ENCODE peak calls at places on chromosomes 16 and 17, in eight cellular contexts. B is esophagus squamous epithelium, T is body of pancreas, X is heart left ventricle, Z is choroid plexus epithelial cell, A is fibroblast of mammary gland, R is lower leg skin, E is vagina. M is an unnamed sample.

GRCh38 chr16:15052747-15053476 is 3.0 kb downstream of the NTAN1 start:
- DNase-seq in B (no peak), T (no peak), X (no peak), Z (no peak), A (peak; percentile 43), R (no peak), E (no peak), M (peak; percentile 25)

GRCh38 chr17:78147315-78147998 is 1.3 kb downstream of the C17orf99 start:
- DNase-seq in B (no peak), T (peak; percentile 83), X (no peak), Z (no peak), A (no peak), R (no peak), E (no peak), M (no peak)

GRCh38 chr17:40520991-40521453 is 19.6 kb upstream of the TNS4 start:
- DNase-seq in B (no peak), T (no peak), X (peak; percentile 9), Z (no peak), A (no peak), R (no peak), E (no peak), M (no peak)

GRCh38 chr16:50778284-50779163 is 36.6 kb downstream of the CYLD start:
- DNase-seq in B (no peak), T (no peak), X (no peak), Z (no peak), A (no peak), R (no peak), E (no peak), M (no peak)

GRCh38 chr17:40346768-40347154 is 17.8 kb downstream of the GJD3 start:
- DNase-seq in B (no peak), T (no peak), X (no peak), Z (no peak), A (no peak), R (no peak), E (no peak), M (no peak)

GRCh38 chr16:4700380-4700996 is 7.1 kb downstream of the NUDT16L1 start:
- DNase-seq in B (no peak), T (no peak), X (no peak), Z (no peak), A (no peak), R (no peak), E (no peak), M (no peak)

GRCh38 chr17:18043491-18043890 is 4.3 kb downstream of the GID4 start:
- DNase-seq in B (no peak), T (no peak), X (no peak), Z (peak; percentile 53), A (peak; percentile 37), R (no peak), E (no peak), M (no peak)

GRCh38 chr16:85238233-85238647 is 126.0 kb upstream of the CIBAR2 start:
- DNase-seq in B (no peak), T (peak; percentile 38), X (no peak), Z (peak; percentile 95), A (peak; percentile 84), R (no peak), E (no peak), M (peak; percentile 93)

GRCh38 chr17:6079960-6080359 is 9.8 kb downstream of the WSCD1 start:
- DNase-seq in B (no peak), T (no peak), X (no peak), Z (no peak), A (no peak), R (no peak), E (no peak), M (no peak)

GRCh38 chr17:45432405-45433113 is at the start of gene ARHGAP27:
- DNase-seq in B (no peak), T (peak; percentile 35), X (peak; percentile 81), Z (peak; percentile 22), A (peak; percentile 10), R (peak; percentile 59), E (no peak), M (no peak)

GRCh38 chr17:1929896-1930750 is 95.0 kb downstream of the RTN4RL1 start:
- DNase-seq in B (no peak), T (no peak), X (no peak), Z (no peak), A (no peak), R (no peak), E (no peak), M (no peak)

GRCh38 chr17:78971764-78972506 is 7.8 kb downstream of the LGALS3BP start:
- DNase-seq in B (no peak), T (no peak), X (no peak), Z (no peak), A (no peak), R (no peak), E (no peak), M (no peak)

GRCh38 chr16:88633684-88634140 is 4.7 kb upstream of the IL17C start:
- DNase-seq in B (no peak), T (peak; percentile 45), X (peak; percentile 40), Z (peak; percentile 44), A (peak; percentile 36), R (no peak), E (no peak), M (no peak)

GRCh38 chr16:11128211-11129123 is 127.5 kb downstream of the SOCS1 start:
- DNase-seq in B (no peak), T (no peak), X (peak; percentile 87), Z (peak; percentile 51), A (peak; percentile 84), R (no peak), E (no peak), M (peak; percentile 73)

GRCh38 chr17:60087882-60088669 is 9.4 kb upstream of the HEATR6 start:
- DNase-seq in B (no peak), T (peak; percentile 78), X (no peak), Z (peak; percentile 97), A (peak; percentile 50), R (no peak), E (no peak), M (peak; percentile 67)

GRCh38 chr17:65956814-65957213 is 235.1 kb downstream of the CEP112 start:
- DNase-seq in B (no peak), T (no peak), X (no peak), Z (peak; percentile 67), A (no peak), R (no peak), E (no peak), M (no peak)

DNA sequence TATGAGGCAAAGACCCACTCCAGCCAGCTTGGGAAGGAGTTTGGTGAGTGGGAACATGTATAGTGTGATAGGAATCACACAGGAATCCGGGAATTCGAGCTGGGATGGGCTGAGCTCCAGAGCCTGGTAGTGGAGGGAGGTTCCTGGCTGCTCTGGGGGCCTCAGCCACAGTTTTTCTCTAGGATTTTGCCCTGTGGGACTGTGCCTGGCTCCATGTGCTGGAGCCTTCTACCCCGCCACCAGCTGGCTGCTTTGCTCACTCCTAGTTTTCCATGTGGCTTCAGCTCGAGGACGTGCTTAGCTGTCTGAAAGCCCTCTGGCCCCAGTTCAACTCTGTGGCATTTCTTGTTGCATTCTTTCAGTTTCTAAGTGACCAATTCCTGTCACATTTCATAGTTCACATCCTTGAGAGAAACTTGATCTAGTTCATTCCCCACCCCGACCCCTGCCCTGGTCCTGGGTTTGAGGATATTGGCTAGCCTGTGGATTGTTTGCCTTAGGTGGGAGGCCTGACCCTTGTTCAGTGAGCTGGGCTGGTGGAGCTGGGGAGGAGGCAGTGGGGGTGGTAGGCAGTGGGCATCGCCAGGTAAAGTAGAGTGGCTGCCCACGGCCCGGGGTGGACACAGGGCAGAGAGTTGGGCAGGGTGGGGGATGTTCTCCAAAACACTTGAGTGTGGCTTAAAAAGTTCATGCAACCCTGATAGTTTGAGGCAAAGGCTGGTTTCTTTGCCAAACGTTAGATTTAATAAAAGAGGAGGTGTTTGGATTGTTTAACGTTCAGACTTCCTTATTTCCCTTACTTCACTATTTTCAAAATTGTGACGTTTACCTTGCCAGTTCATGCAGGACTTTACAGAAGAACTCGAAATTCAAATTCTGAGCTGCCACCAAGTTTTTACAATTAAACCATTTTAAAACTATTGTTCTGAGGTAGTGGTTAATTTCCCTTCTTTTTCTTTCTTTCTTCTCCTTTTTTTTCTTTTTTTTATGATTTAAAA is 5.2 kb downstream of the SEC14L1 start:
- DNase-seq in B (no peak), T (peak; percentile 84), X (peak; percentile 72), Z (peak; percentile 88), A (peak; percentile 71), R (peak; percentile 59), E (no peak), M (peak; percentile 92)
- TF ChIP-seq CTCF in B (no peak), T (no peak), X (peak; percentile 26), Z (peak; percentile 55), A (peak; percentile 23), R (no peak), E (no peak), M (peak; percentile 53)

DNA sequence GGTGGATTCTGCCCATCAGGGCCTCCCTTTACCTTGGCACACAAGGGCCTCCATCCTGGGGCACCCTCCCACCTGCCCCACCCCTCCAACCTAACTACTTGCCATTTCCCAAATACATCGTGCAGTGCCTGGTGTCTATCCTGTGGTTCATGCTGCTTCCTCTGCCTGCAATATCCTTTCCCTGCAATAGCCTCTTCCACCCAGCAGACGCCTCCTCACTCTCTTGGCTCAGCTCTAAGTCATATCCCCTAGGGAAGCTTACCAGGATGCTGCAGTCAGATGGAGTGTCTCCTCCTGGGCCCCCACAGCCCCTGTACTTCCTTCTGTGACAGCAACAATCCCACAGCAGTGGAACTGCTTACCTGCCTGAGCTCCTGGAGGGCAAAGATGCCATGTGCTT is 36.7 kb downstream of the CCDC182 start:
- DNase-seq in B (no peak), T (no peak), X (no peak), Z (peak; percentile 20), A (peak; percentile 41), R (no peak), E (peak; percentile 61), M (no peak)
- H3K4me3 ChIP-seq in B (no peak overlapping the region), T (no peak overlapping the region), X (no peak overlapping the region), Z (no peak overlapping the region), A (no peak overlapping the region), R (no peak overlapping the region), E (no peak overlapping the region), M (no peak overlapping the region)

DNA sequence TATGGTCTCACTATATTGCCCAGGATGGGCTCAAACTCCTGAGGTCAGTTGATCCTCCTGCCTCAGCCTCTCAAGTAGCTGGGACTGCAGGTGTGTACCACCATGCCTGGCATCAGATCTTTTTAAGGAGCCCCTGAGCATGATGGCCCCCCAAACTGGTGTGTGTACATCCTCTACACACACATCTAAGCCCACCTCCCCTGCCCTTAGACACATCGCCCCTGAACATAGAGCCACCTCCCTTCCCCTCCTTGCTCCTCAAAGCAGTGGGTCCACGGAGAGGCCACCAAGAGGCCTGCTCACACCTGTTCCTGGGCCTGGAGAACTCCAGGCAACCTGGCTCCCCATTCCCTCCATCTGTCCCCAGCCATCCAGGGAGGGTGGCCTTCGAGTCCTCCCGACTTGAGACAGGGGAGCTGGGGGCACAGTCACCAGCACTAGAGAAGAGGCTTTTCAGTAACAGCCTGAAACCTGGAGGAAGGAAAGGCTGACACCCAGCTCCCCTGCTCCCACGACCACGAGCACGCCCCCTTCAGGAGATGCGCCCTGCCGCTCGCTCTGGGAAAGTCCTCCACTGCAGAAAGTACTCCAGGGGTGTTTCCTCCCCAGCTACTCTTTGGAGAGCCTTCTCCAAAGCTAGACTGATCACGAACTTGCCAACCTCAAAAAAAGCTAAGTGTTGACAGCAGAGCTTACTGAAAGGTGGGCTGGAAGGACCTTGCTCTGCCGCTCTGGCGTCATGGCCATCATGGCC is 12.6 kb upstream of the PRR29 start:
- DNase-seq in B (no peak), T (no peak), X (no peak), Z (no peak), A (no peak), R (no peak), E (no peak), M (no peak)
- TF ChIP-seq CTCF in B (no peak), T (no peak), X (no peak), Z (no peak), A (no peak), R (no peak), E (no peak), M (no peak)

DNA sequence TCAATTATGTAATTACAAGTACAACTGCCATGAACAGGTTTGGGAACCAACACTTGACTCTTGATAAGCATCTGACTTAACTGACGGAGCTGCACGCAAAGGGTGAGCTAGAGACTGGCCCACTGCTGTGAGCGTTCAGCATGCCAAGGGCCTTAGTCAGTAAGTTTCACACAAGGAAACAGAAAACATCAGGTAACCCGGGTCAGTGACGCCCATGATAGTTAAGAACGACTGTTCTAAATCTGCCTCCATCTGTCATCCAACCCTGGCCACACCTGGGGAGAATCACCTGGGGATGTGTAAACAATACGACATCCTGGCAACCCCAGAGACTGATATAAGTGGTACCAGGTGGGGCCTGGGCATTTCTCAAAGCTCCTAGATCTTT is 12.3 kb downstream of the SMIM5 start:
- DNase-seq in B (no peak), T (peak; percentile 65), X (no peak), Z (peak; percentile 92), A (no peak), R (peak; percentile 43), E (no peak), M (no peak)
- H3K4me3 ChIP-seq in B (no peak overlapping the region), T (no peak overlapping the region), X (no peak overlapping the region), Z (no peak overlapping the region), A (no peak overlapping the region), R (no peak overlapping the region), E (no peak overlapping the region), M (no peak overlapping the region)